ENCODE peak calls at places on chromosomes 5 and 9, in six cellular contexts. H, J, B, E, Q and P are unnamed samples.

GRCh38 chr9:106575903-106576755 is 286.8 kb upstream of the ZNF462 start:
- DNase-seq in H (no peak), J (no peak), B (no peak), E (no peak), Q (no peak), P (no peak)

GRCh38 chr5:147391781-147392180 is 118.1 kb downstream of the DPYSL3 start:
- DNase-seq in H (no peak), J (peak), B (no peak), E (peak), Q (peak), P (peak)

GRCh38 chr5:2617461-2617860 is 134.0 kb downstream of the IRX2 start:
- DNase-seq in H (no peak), J (no peak), B (no peak), E (no peak), Q (no peak), P (no peak)

GRCh38 chr5:132017738-132018625 is 6.5 kb upstream of the ACSL6 start:
- DNase-seq in H (no peak), J (no peak), B (peak), E (no peak), Q (no peak), P (no peak)

GRCh38 chr9:129560849-129561248 is 60.1 kb downstream of the C9orf50 start:
- DNase-seq in H (no peak), J (no peak), B (no peak), E (no peak), Q (no peak), P (no peak)

GRCh38 chr9:38061326-38061947 is 7.6 kb downstream of the SHB start:
- DNase-seq in H (no peak), J (no peak), B (no peak), E (no peak), Q (no peak), P (no peak)

GRCh38 chr5:311963-312362 is 9.6 kb upstream of the AHRR start:
- DNase-seq in H (no peak), J (no peak), B (no peak), E (no peak), Q (no peak), P (no peak)

GRCh38 chr5:72248352-72249032 is 71.5 kb downstream of the MRPS27 start:
- DNase-seq in H (no peak), J (peak), B (no peak), E (peak), Q (peak), P (no peak)

GRCh38 chr5:120155873-120156272 is 308.2 kb upstream of the PRR16 start:
- DNase-seq in H (no peak), J (no peak), B (no peak), E (no peak), Q (no peak), P (no peak)

GRCh38 chr5:68968426-68968825 is 125.4 kb upstream of the SLC30A5 start:
- DNase-seq in H (no peak), J (no peak), B (no peak), E (no peak), Q (no peak), P (no peak)

GRCh38 chr5:6583049-6583880 is 49.6 kb downstream of the NSUN2 start:
- DNase-seq in H (no peak), J (no peak), B (peak), E (no peak), Q (peak), P (peak)

GRCh38 chr5:170147051-170147785 is 41.5 kb downstream of the FOXI1 start:
- DNase-seq in H (no peak), J (no peak), B (no peak), E (no peak), Q (no peak), P (no peak)

GRCh38 chr5:177358333-177358939 is 712 bp downstream of the RGS14 start:
- DNase-seq in H (no peak), J (no peak), B (peak), E (no peak), Q (no peak), P (no peak)